ENCODE peak calls at places on chromosomes 13 and 19, in six cellular contexts. M is GM13976; W is HTR-8/SVneo; Q is stimulated activated CD8-positive, alpha-beta memory T cell treated with anti-CD3 and anti-CD28 coated beads, Interleukin-2, amount 100 ng/mL, for 1 hour; A is EH; G is stimulated activated CD4-positive, alpha-beta T cell treated with anti-CD3 and anti-CD28 coated beads, Interleukin-12 subunit alpha, Interleukin-12 subunit beta, amount 100 ng/mL, for 4 hours. K is an unnamed sample.

GRCh38 chr13:95164830-95165229 is 136.4 kb downstream of the ABCC4 start:
- DNase-seq in W (no peak), G (no peak), M (no peak), A (no peak), Q (no peak), K (no peak)

GRCh38 chr19:49133621-49134454 is 14.5 kb downstream of the PPFIA3 start:
- DNase-seq in G (peak; percentile 49), A (peak; percentile 74), Q (no peak), W (no peak), M (peak; percentile 66), K (peak; percentile 73)

GRCh38 chr13:100240109-100240779 is 151.4 kb downstream of the PCCA start:
- DNase-seq in Q (no peak), A (peak; percentile 37), W (no peak), G (no peak), M (no peak), K (no peak)

GRCh38 chr19:49333426-49334288 is 1.5 kb upstream of the CD37 start:
- DNase-seq in W (no peak), Q (peak; percentile 49), M (peak; percentile 65), G (peak; percentile 59), A (peak; percentile 23), K (no peak)

GRCh38 chr13:55219538-55219937 is 1921.2 kb upstream of the PRR20A start:
- DNase-seq in A (no peak), Q (no peak), G (no peak), M (no peak), W (no peak), K (no peak)

GRCh38 chr19:4877753-4878490 is 10.5 kb upstream of the PLIN3 start:
- DNase-seq in Q (no peak), W (no peak), M (no peak), A (peak; percentile 52), G (no peak), K (no peak)

GRCh38 chr19:7856277-7856581 is 18.0 kb downstream of the PRR36 start:
- DNase-seq in A (no peak), M (no peak), Q (no peak), G (no peak), W (no peak), K (no peak)

GRCh38 chr13:76822691-76823267 is 63.4 kb downstream of the KCTD12 start:
- DNase-seq in W (peak; percentile 13), Q (no peak), M (peak; percentile 30), A (peak; percentile 57), G (no peak), K (peak; percentile 10)

GRCh38 chr19:19267305-19267704 is 5.8 kb downstream of the TM6SF2 start:
- DNase-seq in A (no peak), W (no peak), M (no peak), Q (no peak), G (no peak), K (no peak)

GRCh38 chr13:38519229-38519910 is 167.5 kb upstream of the FREM2 start:
- DNase-seq in A (no peak), G (no peak), W (no peak), M (no peak), Q (no peak), K (no peak)

GRCh38 chr19:53980553-53981407 is 10.7 kb upstream of the CACNG6 start:
- DNase-seq in M (no peak), A (peak; percentile 42), G (no peak), W (peak; percentile 69), Q (no peak), K (peak; percentile 96)

GRCh38 chr19:33778089-33778791 is 18.4 kb upstream of the KCTD15 start:
- DNase-seq in Q (peak; percentile 74), W (peak; percentile 78), G (peak; percentile 87), M (peak; percentile 98), A (peak; percentile 73), K (peak; percentile 96)

GRCh38 chr19:10712754-10713153 is 5.1 kb upstream of the DNM2 start:
- DNase-seq in W (no peak), M (no peak), A (no peak), G (no peak), Q (no peak), K (no peak)

GRCh38 chr19:34480971-34481821 is at the start of gene WTIP:
- DNase-seq in M (no peak), A (peak; percentile 84), W (peak; percentile 77), Q (no peak), G (no peak), K (peak; percentile 82)

GRCh38 chr19:43329989-43330388 is 23.5 kb upstream of the CD177 start:
- DNase-seq in Q (no peak), M (no peak), W (no peak), A (no peak), G (no peak), K (no peak)

GRCh38 chr13:45833663-45834062 is 17.9 kb downstream of the SIAH3 start:
- DNase-seq in A (peak; percentile 26), M (no peak), W (peak; percentile 41), Q (no peak), G (no peak), K (no peak)

GRCh38 chr19:1131718-1132552 is 28.1 kb downstream of the GPX4 start:
- DNase-seq in A (peak; percentile 94), Q (peak; percentile 74), W (peak; percentile 59), G (peak; percentile 86), M (peak; percentile 90), K (peak; percentile 64)

GRCh38 chr19:56350416-56351045 is 35.9 kb upstream of the ZSCAN5A start:
- DNase-seq in Q (peak; percentile 15), A (peak; percentile 49), M (peak; percentile 48), W (no peak), G (peak; percentile 30), K (peak; percentile 11)

GRCh38 chr13:20190481-20191310 is 2.0 kb downstream of the GJB2 start:
- DNase-seq in W (no peak), A (peak; percentile 58), G (no peak), Q (no peak), M (no peak), K (no peak)

GRCh38 chr19:677601-678380 is 1.6 kb downstream of the FSTL3 start:
- DNase-seq in A (peak; percentile 32), W (no peak), Q (no peak), M (no peak), G (no peak), K (peak; percentile 38)

GRCh38 chr19:13934785-13935109 is 3.5 kb downstream of the PODNL1 start:
- DNase-seq in W (no peak), Q (no peak), A (no peak), M (no peak), G (no peak), K (no peak)

GRCh38 chr19:41914191-41914834 is 13.9 kb downstream of the ERFL start:
- DNase-seq in M (no peak), A (no peak), W (no peak), Q (no peak), G (no peak), K (no peak)

GRCh38 chr13:114109646-114110045 is 22.8 kb downstream of the RASA3 start:
- DNase-seq in W (no peak), G (peak; percentile 45), M (no peak), Q (no peak), A (peak; percentile 47), K (no peak)

GRCh38 chr13:111005808-111006494 is 91.1 kb upstream of the ANKRD10 start:
- DNase-seq in M (no peak), W (no peak), G (no peak), Q (no peak), A (peak; percentile 44), K (no peak)

GRCh38 chr19:56290104-56290503 is 17.6 kb downstream of the EDDM13 start:
- DNase-seq in Q (no peak), G (no peak), W (no peak), M (no peak), A (no peak), K (no peak)

GRCh38 chr19:21604351-21604926 is 99.0 kb downstream of the ZNF429 start:
- DNase-seq in G (no peak), Q (no peak), M (no peak), A (peak; percentile 46), W (no peak), K (no peak)

GRCh38 chr19:38727868-38728660 is 16.2 kb downstream of the CAPN12 start:
- DNase-seq in A (no peak), W (no peak), M (no peak), G (no peak), Q (no peak), K (no peak)

GRCh38 chr13:81659984-81660383 is 1319.1 kb upstream of the SPRY2 start:
- DNase-seq in A (no peak), W (no peak), M (no peak), G (no peak), Q (no peak), K (no peak)

GRCh38 chr13:29435125-29435911 is 160.2 kb downstream of the SLC7A1 start:
- DNase-seq in Q (no peak), A (peak; percentile 96), M (no peak), G (no peak), W (peak; percentile 5), K (no peak)

GRCh38 chr13:76991796-76992547 is at the start of gene CLN5:
- DNase-seq in M (peak; percentile 98), G (peak; percentile 91), Q (peak; percentile 93), W (peak; percentile 83), A (peak; percentile 93), K (peak; percentile 76)

GRCh38 chr19:52191951-52192350 is 2.1 kb downstream of the PPP2R1A start:
- DNase-seq in M (no peak), G (no peak), W (no peak), A (no peak), Q (no peak), K (no peak)

GRCh38 chr13:20191311-20191901 is 1.3 kb downstream of the GJB2 start:
- DNase-seq in M (no peak), W (no peak), A (no peak), G (no peak), Q (no peak), K (no peak)

GRCh38 chr19:52086481-52086880 is 9.1 kb downstream of the ZNF841 start:
- DNase-seq in G (no peak), A (peak; percentile 7), M (no peak), W (no peak), Q (no peak), K (no peak)

GRCh38 chr19:51566489-51567100 is 4.5 kb upstream of the ZNF175 start:
- DNase-seq in G (no peak), M (no peak), A (peak; percentile 10), W (no peak), Q (no peak), K (no peak)

GRCh38 chr19:10086904-10087256 is 763 bp downstream of the SHFL start:
- DNase-seq in G (peak; percentile 48), M (peak; percentile 58), A (no peak), W (no peak), Q (no peak), K (no peak)

GRCh38 chr19:6660930-6661329 is 9.0 kb downstream of the TNFSF14 start:
- DNase-seq in W (no peak), M (no peak), A (no peak), G (no peak), Q (no peak), K (no peak)

GRCh38 chr19:5889288-5889971 is 14.2 kb downstream of the NDUFA11 start:
- DNase-seq in A (peak; percentile 81), G (no peak), Q (no peak), W (no peak), M (no peak), K (no peak)